ENCODE peak calls at places on chromosomes 16 and 17, in seven cellular contexts. One of them, this sample, is unnamed.

GRCh38 chr16:59543641-59544040 is 809.5 kb upstream of the GOT2 start:
- DNase-seq in mesenchymal stem cell: no peak
- DNase-seq in H9: no peak
- DNase-seq in H1: no peak
- DNase-seq in trophoblast cell: no peak
- DNase-seq in IMR-90: peak; percentile 78
- DNase-seq in mesendoderm: no peak
- DNase-seq in this sample: no peak

GRCh38 chr16:3192476-3193019 is 4.5 kb downstream of the OR1F1 start:
- DNase-seq in H1: no peak
- DNase-seq in mesendoderm: peak; percentile 21
- DNase-seq in IMR-90: no peak
- DNase-seq in H9: no peak
- DNase-seq in mesenchymal stem cell: no peak
- DNase-seq in trophoblast cell: peak; percentile 35
- DNase-seq in this sample: no peak

GRCh38 chr17:57911834-57912673 is 43.2 kb downstream of the CUEDC1 start:
- DNase-seq in H9: peak; percentile 69
- DNase-seq in mesenchymal stem cell: no peak
- DNase-seq in H1: no peak
- DNase-seq in mesendoderm: no peak
- DNase-seq in IMR-90: no peak
- DNase-seq in trophoblast cell: no peak
- DNase-seq in this sample: peak; percentile 73

GRCh38 chr16:50598936-50599361 is 50.8 kb downstream of the NKD1 start:
- DNase-seq in H9: no peak
- DNase-seq in IMR-90: no peak
- DNase-seq in H1: no peak
- DNase-seq in mesendoderm: no peak
- DNase-seq in trophoblast cell: no peak
- DNase-seq in mesenchymal stem cell: no peak
- DNase-seq in this sample: no peak

GRCh38 chr17:28711723-28712036 is at the start of gene PROCA1:
- DNase-seq in H9: no peak
- DNase-seq in H1: no peak
- DNase-seq in mesenchymal stem cell: no peak
- DNase-seq in IMR-90: no peak
- DNase-seq in mesendoderm: peak; percentile 90
- DNase-seq in trophoblast cell: no peak
- DNase-seq in this sample: no peak

GRCh38 chr16:21963887-21964286 is 10.7 kb downstream of the UQCRC2 start:
- DNase-seq in mesendoderm: no peak
- DNase-seq in H9: no peak
- DNase-seq in H1: no peak
- DNase-seq in mesenchymal stem cell: no peak
- DNase-seq in trophoblast cell: no peak
- DNase-seq in IMR-90: no peak
- DNase-seq in this sample: no peak

GRCh38 chr16:54030451-54030850 is 256.1 kb downstream of the IRX3 start:
- DNase-seq in H1: no peak
- DNase-seq in H9: no peak
- DNase-seq in trophoblast cell: no peak
- DNase-seq in mesendoderm: no peak
- DNase-seq in mesenchymal stem cell: no peak
- DNase-seq in IMR-90: no peak
- DNase-seq in this sample: no peak

GRCh38 chr16:74320707-74321106 is 24.1 kb downstream of the PSMD7 start:
- DNase-seq in IMR-90: no peak
- DNase-seq in H1: no peak
- DNase-seq in mesendoderm: no peak
- DNase-seq in H9: no peak
- DNase-seq in mesenchymal stem cell: no peak
- DNase-seq in trophoblast cell: no peak
- DNase-seq in this sample: no peak

GRCh38 chr17:72393553-72393952 is 272.7 kb downstream of the SOX9 start:
- DNase-seq in mesenchymal stem cell: peak; percentile 91
- DNase-seq in H9: no peak
- DNase-seq in mesendoderm: no peak
- DNase-seq in trophoblast cell: no peak
- DNase-seq in H1: no peak
- DNase-seq in IMR-90: peak; percentile 95
- DNase-seq in this sample: no peak

GRCh38 chr17:17035490-17035889 is 6.8 kb upstream of the MPRIP start:
- DNase-seq in mesendoderm: no peak
- DNase-seq in H1: no peak
- DNase-seq in H9: no peak
- DNase-seq in trophoblast cell: no peak
- DNase-seq in mesenchymal stem cell: no peak
- DNase-seq in IMR-90: no peak
- DNase-seq in this sample: no peak

GRCh38 chr16:4321286-4322120 is 5.6 kb downstream of the GLIS2 start:
- DNase-seq in mesendoderm: no peak
- DNase-seq in mesenchymal stem cell: no peak
- DNase-seq in H9: no peak
- DNase-seq in trophoblast cell: no peak
- DNase-seq in H1: no peak
- DNase-seq in IMR-90: no peak
- DNase-seq in this sample: no peak

GRCh38 chr16:61580579-61580978 is 455.7 kb downstream of the CDH8 start:
- DNase-seq in mesendoderm: no peak
- DNase-seq in IMR-90: no peak
- DNase-seq in H1: no peak
- DNase-seq in mesenchymal stem cell: no peak
- DNase-seq in H9: no peak
- DNase-seq in trophoblast cell: no peak
- DNase-seq in this sample: no peak

GRCh38 chr16:81928975-81929374 is 82.3 kb downstream of the SDR42E1 start:
- DNase-seq in mesendoderm: no peak
- DNase-seq in IMR-90: no peak
- DNase-seq in mesenchymal stem cell: no peak
- DNase-seq in H9: no peak
- DNase-seq in trophoblast cell: no peak
- DNase-seq in H1: no peak
- DNase-seq in this sample: no peak

GRCh38 chr17:74524751-74525725 is 6.2 kb downstream of the CD300LB start:
- DNase-seq in trophoblast cell: no peak
- DNase-seq in H1: no peak
- DNase-seq in IMR-90: no peak
- DNase-seq in H9: peak; percentile 18
- DNase-seq in mesenchymal stem cell: no peak
- DNase-seq in mesendoderm: no peak
- DNase-seq in this sample: no peak

GRCh38 chr17:30187528-30187927 is 48.0 kb downstream of the SLC6A4 start:
- DNase-seq in mesendoderm: no peak
- DNase-seq in mesenchymal stem cell: peak; percentile 29
- DNase-seq in H1: no peak
- DNase-seq in H9: no peak
- DNase-seq in IMR-90: no peak
- DNase-seq in trophoblast cell: peak; percentile 95
- DNase-seq in this sample: no peak

GRCh38 chr17:1399366-1399678 is 700 bp downstream of the YWHAE start:
- DNase-seq in H1: no peak
- DNase-seq in IMR-90: no peak
- DNase-seq in mesenchymal stem cell: no peak
- DNase-seq in mesendoderm: no peak
- DNase-seq in trophoblast cell: no peak
- DNase-seq in H9: no peak
- DNase-seq in this sample: no peak

GRCh38 chr17:1398900-1399299 is 1.1 kb downstream of the YWHAE start:
- DNase-seq in mesendoderm: no peak
- DNase-seq in mesenchymal stem cell: peak; percentile 65
- DNase-seq in H1: no peak
- DNase-seq in H9: no peak
- DNase-seq in IMR-90: peak; percentile 40
- DNase-seq in trophoblast cell: peak; percentile 71
- DNase-seq in this sample: no peak

GRCh38 chr17:1399679-1400512 is at the start of gene YWHAE:
- DNase-seq in IMR-90: peak; percentile 91
- DNase-seq in trophoblast cell: peak; percentile 98
- DNase-seq in mesenchymal stem cell: peak; percentile 97
- DNase-seq in mesendoderm: peak; percentile 98
- DNase-seq in H1: peak; percentile 84
- DNase-seq in H9: peak; percentile 99
- DNase-seq in this sample: peak; percentile 96

GRCh38 chr17:1402268-1402598 is 2.2 kb upstream of the YWHAE start:
- DNase-seq in H9: no peak
- DNase-seq in H1: no peak
- DNase-seq in mesendoderm: no peak
- DNase-seq in trophoblast cell: no peak
- DNase-seq in mesenchymal stem cell: no peak
- DNase-seq in IMR-90: no peak
- DNase-seq in this sample: no peak

DNA sequence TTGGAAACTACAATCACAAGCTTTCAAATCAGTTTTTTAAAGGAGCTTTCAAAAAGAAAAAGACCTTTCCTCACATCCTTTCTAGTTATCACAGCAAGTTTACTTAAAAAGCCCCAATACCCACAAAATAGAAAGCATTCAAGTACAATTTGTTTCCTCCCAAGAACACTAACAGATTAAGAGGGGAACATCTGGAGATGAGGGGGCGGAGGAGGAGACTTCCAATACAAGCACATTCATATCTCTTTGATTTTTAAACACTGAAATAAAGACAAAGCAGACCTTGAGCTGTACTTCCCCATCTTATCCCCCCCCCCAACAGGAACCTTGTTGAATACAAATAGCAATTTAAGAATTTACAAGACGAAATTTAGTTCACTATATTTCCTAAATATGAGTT is 2.0 kb downstream of the YWHAE start:
- DNase-seq in H9: no peak
- DNase-seq in trophoblast cell: no peak
- DNase-seq in IMR-90: peak; percentile 54
- DNase-seq in H1: no peak
- DNase-seq in mesendoderm: no peak
- DNase-seq in mesenchymal stem cell: no peak
- DNase-seq in this sample: no peak
- H2AK5ac ChIP-seq in H9: no peak overlapping the region
- H2AK5ac ChIP-seq in trophoblast cell: no peak overlapping the region
- H2AK5ac ChIP-seq in IMR-90: no peak overlapping the region
- H2AK5ac ChIP-seq in H1: no peak overlapping the region
- H2AK5ac ChIP-seq in mesendoderm: no peak overlapping the region
- H2AK5ac ChIP-seq in mesenchymal stem cell: no peak overlapping the region
- H2AK5ac ChIP-seq in this sample: no peak overlapping the region

GRCh38 chr17:82294086-82294773 is 20.7 kb upstream of the CSNK1D start:
- DNase-seq in H9: no peak
- DNase-seq in H1: no peak
- DNase-seq in mesenchymal stem cell: peak; percentile 62
- DNase-seq in mesendoderm: no peak
- DNase-seq in IMR-90: peak; percentile 36
- DNase-seq in trophoblast cell: no peak
- DNase-seq in this sample: no peak
- H3K27ac ChIP-seq in H9: no peak overlapping the region
- H3K27ac ChIP-seq in H1: no peak overlapping the region
- H3K27ac ChIP-seq in mesenchymal stem cell: no peak overlapping the region
- H3K27ac ChIP-seq in mesendoderm: no peak overlapping the region
- H3K27ac ChIP-seq in IMR-90: peak overlapping the region; percentile 58
- H3K27ac ChIP-seq in trophoblast cell: no peak overlapping the region
- H3K27ac ChIP-seq in this sample: peak overlapping the region; percentile 69

DNA sequence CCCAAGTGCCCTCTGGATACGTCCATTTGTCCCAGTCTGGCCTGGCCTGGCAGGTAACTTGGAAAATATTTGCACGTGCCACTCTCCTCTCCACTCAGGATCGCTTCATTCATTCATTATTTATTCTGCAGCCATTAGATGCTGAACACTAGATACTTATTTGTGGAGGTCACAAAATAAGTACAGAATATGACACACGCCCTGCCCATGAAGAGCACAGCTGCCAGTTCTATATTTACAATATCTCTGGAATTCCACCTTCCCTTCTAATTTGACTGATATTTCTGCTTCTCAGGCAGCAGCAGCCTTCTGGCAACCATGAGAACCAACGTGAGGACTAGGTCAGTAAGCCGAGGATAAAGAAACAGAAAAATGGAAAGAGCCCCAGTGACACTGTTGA is 20.9 kb downstream of the TRIM16 start:
- DNase-seq in trophoblast cell: no peak
- DNase-seq in mesendoderm: no peak
- DNase-seq in mesenchymal stem cell: no peak
- DNase-seq in H9: no peak
- DNase-seq in IMR-90: no peak
- DNase-seq in H1: no peak
- DNase-seq in this sample: no peak
- H2AK5ac ChIP-seq in trophoblast cell: no peak overlapping the region
- H2AK5ac ChIP-seq in mesendoderm: no peak overlapping the region
- H2AK5ac ChIP-seq in mesenchymal stem cell: no peak overlapping the region
- H2AK5ac ChIP-seq in H9: no peak overlapping the region
- H2AK5ac ChIP-seq in IMR-90: no peak overlapping the region
- H2AK5ac ChIP-seq in H1: no peak overlapping the region
- H2AK5ac ChIP-seq in this sample: no peak overlapping the region

GRCh38 chr17:50181155-50181554 is 15.3 kb downstream of the SGCA start:
- DNase-seq in mesenchymal stem cell: no peak
- DNase-seq in trophoblast cell: no peak
- DNase-seq in mesendoderm: no peak
- DNase-seq in H1: no peak
- DNase-seq in IMR-90: no peak
- DNase-seq in H9: no peak
- DNase-seq in this sample: no peak

GRCh38 chr17:50182783-50183438 is 17.1 kb downstream of the SGCA start:
- DNase-seq in IMR-90: peak; percentile 66
- DNase-seq in mesenchymal stem cell: no peak
- DNase-seq in H9: no peak
- DNase-seq in trophoblast cell: no peak
- DNase-seq in mesendoderm: no peak
- DNase-seq in H1: no peak
- DNase-seq in this sample: no peak

GRCh38 chr17:50180593-50180992 is 14.8 kb downstream of the SGCA start:
- DNase-seq in trophoblast cell: no peak
- DNase-seq in H1: no peak
- DNase-seq in IMR-90: peak; percentile 24
- DNase-seq in H9: no peak
- DNase-seq in mesendoderm: no peak
- DNase-seq in mesenchymal stem cell: no peak
- DNase-seq in this sample: no peak

GRCh38 chr17:50180066-50180465 is 14.3 kb downstream of the SGCA start:
- DNase-seq in mesendoderm: no peak
- DNase-seq in trophoblast cell: no peak
- DNase-seq in IMR-90: no peak
- DNase-seq in H9: no peak
- DNase-seq in H1: no peak
- DNase-seq in mesenchymal stem cell: no peak
- DNase-seq in this sample: no peak

DNA sequence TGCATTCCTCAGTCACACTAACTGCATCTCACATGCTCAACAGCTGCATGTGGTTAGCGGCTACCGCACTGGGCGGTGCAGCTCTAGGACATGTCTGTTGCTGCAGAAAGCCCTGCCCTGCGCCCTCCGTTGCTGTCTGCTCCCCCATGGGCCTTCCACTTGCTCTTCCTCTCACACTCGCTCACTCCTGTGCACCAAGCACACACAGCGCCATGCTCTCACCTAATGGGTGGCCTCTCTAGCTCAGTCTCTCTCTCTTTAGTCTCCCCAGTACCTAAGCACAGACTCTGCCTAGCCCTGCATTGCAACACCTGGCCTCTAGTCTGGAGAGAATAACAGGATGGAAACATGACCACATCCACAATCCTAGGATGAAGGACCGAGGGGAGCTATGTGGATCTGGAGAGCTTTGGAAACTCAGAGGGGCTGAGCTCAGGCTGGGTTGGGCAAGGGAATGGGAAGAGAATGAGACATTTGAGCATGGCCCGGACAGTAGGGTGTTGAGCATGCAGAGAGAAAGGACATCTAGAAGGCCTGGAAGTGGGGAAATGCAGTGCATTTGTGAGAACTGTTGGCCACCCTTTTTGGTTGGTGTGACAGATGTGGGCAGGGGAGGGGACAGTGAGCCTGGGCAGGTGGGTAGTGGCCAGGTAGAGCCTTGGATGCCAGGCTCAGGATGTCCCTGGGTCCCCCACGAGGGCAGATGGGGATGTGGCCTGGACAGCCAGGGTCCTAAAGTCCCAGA is 16.0 kb downstream of the SGCA start:
- DNase-seq in mesenchymal stem cell: peak; percentile 80
- DNase-seq in trophoblast cell: no peak
- DNase-seq in mesendoderm: no peak
- DNase-seq in H9: no peak
- DNase-seq in IMR-90: peak; percentile 65
- DNase-seq in H1: no peak
- DNase-seq in this sample: no peak
- H3K27ac ChIP-seq in mesenchymal stem cell: peak overlapping the region; percentile 67
- H3K27ac ChIP-seq in trophoblast cell: no peak overlapping the region
- H3K27ac ChIP-seq in mesendoderm: no peak overlapping the region
- H3K27ac ChIP-seq in H9: no peak overlapping the region
- H3K27ac ChIP-seq in IMR-90: peak overlapping the region; percentile 39
- H3K27ac ChIP-seq in H1: no peak overlapping the region
- H3K27ac ChIP-seq in this sample: no peak overlapping the region

This sample was measured in neuronal stem cell.